ENCODE peak calls at places on chromosomes 12 and 14, in seven cellular contexts. H, U, K, D, G, Z and A are unnamed samples.

GRCh38 chr14:73235531-73236155 is 1.7 kb upstream of the PAPLN start:
- DNase-seq in H (no peak), U (peak; percentile 14), K (no peak), D (no peak), G (no peak), Z (no peak), A (no peak)

GRCh38 chr12:62268956-62269355 is 8.8 kb downstream of the USP15 start:
- DNase-seq in H (no peak), U (no peak), K (no peak), D (peak; percentile 67), G (no peak), Z (no peak), A (no peak)

GRCh38 chr12:96846313-96846712 is 60.7 kb upstream of the NEDD1 start:
- DNase-seq in H (no peak), U (no peak), K (no peak), D (peak; percentile 7), G (no peak), Z (no peak), A (no peak)

GRCh38 chr12:67590122-67590795 is 58.3 kb upstream of the DYRK2 start:
- DNase-seq in H (no peak), U (no peak), K (no peak), D (no peak), G (peak; percentile 51), Z (no peak), A (no peak)

GRCh38 chr14:50978521-50978871 is 34.2 kb upstream of the PYGL start:
- DNase-seq in H (no peak), U (no peak), K (no peak), D (no peak), G (no peak), Z (no peak), A (no peak)

GRCh38 chr12:123773375-123773774 is 11.3 kb downstream of the DNAH10 start:
- DNase-seq in H (no peak), U (no peak), K (no peak), D (no peak), G (no peak), Z (no peak), A (no peak)

GRCh38 chr14:67918838-67919237 is 99.3 kb downstream of the RAD51B start:
- DNase-seq in H (no peak), U (no peak), K (no peak), D (no peak), G (no peak), Z (no peak), A (no peak)

GRCh38 chr12:65881348-65881961 is 57.2 kb downstream of the HMGA2 start:
- DNase-seq in H (no peak), U (peak; percentile 30), K (no peak), D (no peak), G (no peak), Z (peak; percentile 65), A (no peak)

GRCh38 chr14:56161658-56162057 is 43.4 kb downstream of the PELI2 start:
- DNase-seq in H (no peak), U (no peak), K (no peak), D (no peak), G (no peak), Z (no peak), A (no peak)
- H3K4me1 ChIP-seq in H (peaks cover 8% of the 10 kb centered on the region), U (no peaks in the 10 kb centered on the region), K (no peaks in the 10 kb centered on the region), D (no peaks in the 10 kb centered on the region), G (no peaks in the 10 kb centered on the region), Z (no peaks in the 10 kb centered on the region), A (no peaks in the 10 kb centered on the region)

DNA sequence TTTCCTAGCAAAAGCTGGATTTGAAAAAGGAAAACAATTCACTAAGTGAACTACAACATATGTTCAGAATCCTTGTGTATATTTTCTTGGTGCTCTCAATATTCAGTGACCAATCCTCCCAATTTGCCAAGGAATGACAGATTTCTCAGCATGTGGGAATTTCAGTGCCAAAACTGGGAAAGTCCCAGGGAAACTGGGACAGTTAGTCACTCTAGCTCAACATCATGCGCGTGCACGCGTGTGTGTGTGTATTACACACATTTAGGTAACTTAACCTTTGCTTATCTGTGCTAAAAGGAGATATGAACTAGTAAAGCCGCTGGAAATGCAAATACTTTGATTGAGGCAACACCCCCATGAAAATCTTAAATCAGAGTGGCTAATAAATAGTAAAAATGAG is 26.1 kb upstream of the SLC6A13 start:
- DNase-seq in H (no peak), U (no peak), K (no peak), D (no peak), G (no peak), Z (no peak), A (no peak)
- H3K36me3 ChIP-seq in H (peaks cover 30% of the 10 kb centered on the region), U (peaks cover 13% of the 10 kb centered on the region), K (no peaks in the 10 kb centered on the region), D (peaks cover 25% of the 10 kb centered on the region), G (peaks cover 28% of the 10 kb centered on the region), Z (peaks cover 70% of the 10 kb centered on the region), A (peaks cover 6% of the 10 kb centered on the region)

DNA sequence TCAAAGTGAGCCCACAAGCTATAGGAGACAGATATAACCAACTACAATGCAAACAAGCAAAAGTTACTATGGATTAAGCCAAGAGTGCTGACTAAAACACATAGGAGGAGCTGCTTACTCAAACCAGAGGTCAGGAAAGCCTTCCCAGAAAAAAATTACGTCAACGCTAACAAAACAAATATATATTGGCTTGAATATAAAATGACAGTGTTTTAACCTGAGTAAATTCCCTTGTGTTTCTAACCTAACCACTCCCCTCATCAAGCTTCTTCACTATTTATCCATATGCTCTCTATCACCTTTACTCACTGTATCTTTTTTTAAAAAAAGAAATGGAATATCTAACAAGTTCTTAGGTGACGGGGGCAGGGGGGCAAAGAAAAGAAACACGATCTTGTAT is 115.9 kb downstream of the MED13L start:
- DNase-seq in H (no peak), U (no peak), K (no peak), D (peak; percentile 90), G (no peak), Z (no peak), A (no peak)
- H3K4me1 ChIP-seq in H (peaks cover 61% of the 10 kb centered on the region), U (peaks cover 20% of the 10 kb centered on the region), K (peaks cover 82% of the 10 kb centered on the region), D (peaks cover 57% of the 10 kb centered on the region), G (peaks cover 40% of the 10 kb centered on the region), Z (peaks cover 37% of the 10 kb centered on the region), A (peaks cover 3% of the 10 kb centered on the region)

GRCh38 chr12:95102916-95103671 is 29.7 kb upstream of the NR2C1 start:
- DNase-seq in H (no peak), U (no peak), K (peak; percentile 90), D (peak; percentile 99), G (no peak), Z (no peak), A (no peak)
- H3K36me3 ChIP-seq in H (peaks cover 5% of the 10 kb centered on the region), U (no peaks in the 10 kb centered on the region), K (peaks cover 7% of the 10 kb centered on the region), D (peaks cover 14% of the 10 kb centered on the region), G (no peaks in the 10 kb centered on the region), Z (peaks cover 55% of the 10 kb centered on the region), A (no peaks in the 10 kb centered on the region)

DNA sequence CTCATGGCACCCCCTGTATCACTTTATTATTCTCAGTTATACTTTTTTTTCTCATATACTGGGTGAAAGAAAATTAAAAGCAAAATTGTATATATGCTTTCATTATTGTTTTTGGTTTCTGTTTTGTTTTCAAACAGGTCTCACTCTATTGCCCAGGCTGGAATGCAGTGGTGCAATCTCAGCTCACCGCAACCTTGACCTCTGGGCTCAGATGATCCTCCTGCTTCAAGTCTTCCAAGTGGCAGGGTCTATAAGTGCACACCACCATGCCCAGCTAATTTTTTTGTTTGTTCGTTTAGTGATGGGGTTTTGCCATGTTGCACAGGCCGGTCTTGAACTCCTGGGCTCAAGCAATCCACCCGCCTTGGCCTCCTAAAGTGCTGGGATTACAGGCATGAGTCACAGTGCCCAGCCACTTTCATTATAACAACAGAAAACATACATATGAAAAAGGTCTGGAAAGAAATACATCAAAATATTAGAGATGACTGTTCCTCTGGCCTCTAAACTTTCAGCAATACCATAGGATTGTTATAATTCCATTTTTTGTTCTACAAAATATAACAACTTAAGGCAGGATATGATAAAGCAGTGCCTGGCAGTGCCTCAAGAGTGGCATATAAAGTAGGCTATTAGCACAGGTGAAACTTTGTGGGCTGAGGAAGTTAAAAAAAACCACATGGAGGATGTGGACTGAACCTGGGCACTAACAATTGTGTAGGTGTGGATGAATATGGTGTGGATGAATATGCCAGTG is 5.8 kb upstream of the NTN4 start:
- DNase-seq in H (no peak), U (no peak), K (no peak), D (peak; percentile 75), G (no peak), Z (no peak), A (no peak)
- H3K4me1 ChIP-seq in H (no peaks in the 10 kb centered on the region), U (no peaks in the 10 kb centered on the region), K (no peaks in the 10 kb centered on the region), D (peaks cover 56% of the 10 kb centered on the region), G (no peaks in the 10 kb centered on the region), Z (no peaks in the 10 kb centered on the region), A (no peaks in the 10 kb centered on the region)